ENCODE peak calls at places on chromosome 15, in seven cellular contexts. S is HTR-8/SVneo; F is amygdala; B is activated CD8-positive, alpha-beta memory T cell treated with anti-CD3 and anti-CD28 coated beads for 48 hours; E is activated T-helper 1 cell treated with anti-CD3 and anti-CD28 coated beads, Interleukin-12 subunit alpha, Interleukin-12 subunit beta, Interleukin-2, Interleukin-4 antibody, amounts not matched to agents 30 ng/mL and 10 ng/mL and 1 ng/mL, durations not matched to agents 14 hours and 24 hours and 36 hours; G is CMK; Q is stimulated activated CD4-positive, alpha-beta T cell treated with anti-CD3 and anti-CD28 coated beads, Interleukin-12 subunit alpha, Interleukin-12 subunit beta, amount 100 ng/mL, for 4 hours. Z is an unnamed sample.

GRCh38 chr15:93288718-93289117 is 199.7 kb upstream of the RGMA start:
- DNase-seq in E (no peak), B (no peak), S (no peak), G (no peak), F (peak), Q (no peak), Z (no peak)

GRCh38 chr15:82297546-82297945 is 34.9 kb downstream of the SAXO2 start:
- DNase-seq in E (no peak), F (no peak), G (no peak), S (no peak), Q (no peak), B (no peak), Z (no peak)

GRCh38 chr15:50390549-50391264 is 33.5 kb upstream of the USP8 start:
- DNase-seq in S (no peak), F (no peak), E (no peak), Q (no peak), B (no peak), G (no peak), Z (no peak)

GRCh38 chr15:79858469-79858868 is 38.3 kb downstream of the MTHFS start:
- DNase-seq in F (no peak), G (no peak), Q (no peak), B (no peak), S (no peak), E (no peak), Z (no peak)

GRCh38 chr15:57326196-57326595 is 50.1 kb upstream of the CGNL1 start:
- DNase-seq in F (no peak), Q (no peak), E (no peak), B (no peak), G (no peak), S (no peak), Z (no peak)

GRCh38 chr15:60720493-60721231 is 241.7 kb upstream of the ICE2 start:
- DNase-seq in S (no peak), B (peak), Q (peak), F (no peak), G (no peak), E (peak), Z (peak)

GRCh38 chr15:78035319-78035718 is 42.2 kb downstream of the TBC1D2B start:
- DNase-seq in E (no peak), B (no peak), Q (no peak), G (no peak), S (no peak), F (no peak), Z (no peak)

GRCh38 chr15:45231864-45232562 is 20.0 kb upstream of the SLC28A2 start:
- DNase-seq in B (no peak), F (no peak), Q (no peak), S (no peak), G (no peak), E (no peak), Z (no peak)

GRCh38 chr15:48541659-48542334 is 103.7 kb downstream of the FBN1 start:
- DNase-seq in F (no peak), G (no peak), Q (no peak), S (no peak), E (no peak), B (no peak), Z (no peak)

GRCh38 chr15:59828262-59828661 is 139.1 kb upstream of the BNIP2 start:
- DNase-seq in Q (no peak), G (no peak), E (no peak), B (no peak), S (no peak), F (no peak), Z (no peak)

GRCh38 chr15:68631621-68632051 is 52.8 kb downstream of the CORO2B start:
- DNase-seq in S (no peak), Q (no peak), F (no peak), G (no peak), B (no peak), E (no peak), Z (no peak)

Z was measured in activated CD4-positive, alpha-beta memory T cell treated with anti-CD3 and anti-CD28 coated beads, Interleukin-2, amount 10 ng/mL, durations not matched to agents 7 days and 5 days.